ENCODE peak calls at places on chromosomes 3 and 15, in seven cellular contexts. V, C, S, Y, H, W and E are unnamed samples. For H3K36me3, the result is how much of the 10 kb centered on the place peaks cover.

GRCh38 chr3:157123621-157124020 is 36.3 kb downstream of the CCNL1 start:
- DNase-seq in V (no peak), C (no peak), S (no peak), Y (peak), H (no peak), W (no peak), E (no peak)

GRCh38 chr3:181252626-181253025 is 263.1 kb upstream of the DNAJC19 start:
- DNase-seq in V (no peak), C (no peak), S (no peak), Y (no peak), H (no peak), W (no peak), E (no peak)

GRCh38 chr3:89264037-89264560 is 156.7 kb downstream of the EPHA3 start:
- DNase-seq in V (no peak), C (no peak), S (no peak), Y (no peak), H (no peak), W (no peak), E (no peak)

GRCh38 chr3:43477600-43477999 is 144.2 kb downstream of the ANO10 start:
- DNase-seq in V (no peak), C (no peak), S (no peak), Y (no peak), H (no peak), W (peak), E (no peak)

GRCh38 chr3:73727117-73727802 is 102.5 kb upstream of the PDZRN3 start:
- DNase-seq in V (peak), C (peak), S (peak), Y (no peak), H (peak), W (peak), E (no peak)

GRCh38 chr3:79211588-79212359 is 556.0 kb downstream of the ROBO1 start:
- DNase-seq in V (no peak), C (no peak), S (no peak), Y (no peak), H (no peak), W (no peak), E (no peak)

GRCh38 chr3:61821823-61822251 is 260.5 kb downstream of the PTPRG start:
- DNase-seq in V (no peak), C (peak), S (no peak), Y (no peak), H (no peak), W (no peak), E (no peak)

GRCh38 chr15:34655198-34655770 is 71.8 kb upstream of the GOLGA8B start:
- DNase-seq in V (no peak), C (no peak), S (no peak), Y (no peak), H (no peak), W (no peak), E (no peak)

GRCh38 chr15:85168642-85169173 is 187.1 kb downstream of the PDE8A start:
- DNase-seq in V (peak), C (no peak), S (peak), Y (peak), H (peak), W (no peak), E (peak)

GRCh38 chr15:29196306-29196705 is 73.3 kb downstream of the NSMCE3 start:
- DNase-seq in V (peak), C (no peak), S (no peak), Y (no peak), H (no peak), W (no peak), E (no peak)

GRCh38 chr3:29533992-29534391 is 253.1 kb downstream of the RBMS3 start:
- DNase-seq in V (no peak), C (no peak), S (no peak), Y (no peak), H (no peak), W (no peak), E (no peak)

GRCh38 chr15:57149196-57149595 is 227.1 kb upstream of the CGNL1 start:
- DNase-seq in V (no peak), C (no peak), S (no peak), Y (no peak), H (no peak), W (no peak), E (no peak)

GRCh38 chr3:69081583-69082262 is 1.6 kb upstream of the UBA3 start:
- DNase-seq in V (no peak), C (no peak), S (no peak), Y (no peak), H (no peak), W (no peak), E (no peak)

GRCh38 chr3:50279255-50280016 is 549 bp downstream of the LSMEM2 start:
- DNase-seq in V (no peak), C (no peak), S (no peak), Y (no peak), H (no peak), W (no peak), E (no peak)

GRCh38 chr3:98602078-98602678 is 8.8 kb upstream of the CPOX start:
- DNase-seq in V (peak), C (no peak), S (peak), Y (no peak), H (no peak), W (no peak), E (peak)

GRCh38 chr3:101193957-101194356 is 126.4 kb downstream of the IMPG2 start:
- DNase-seq in V (no peak), C (no peak), S (no peak), Y (no peak), H (no peak), W (no peak), E (no peak)

GRCh38 chr15:80779658-80780415 is 667 bp downstream of the CEMIP start:
- DNase-seq in V (peak), C (no peak), S (no peak), Y (peak), H (peak), W (peak), E (no peak)

GRCh38 chr3:184565421-184566211 is 4.0 kb downstream of the EPHB3 start:
- DNase-seq in V (peak), C (no peak), S (peak), Y (peak), H (no peak), W (no peak), E (peak)

GRCh38 chr3:151318313-151318712 is 1.7 kb upstream of the GPR87 start:
- DNase-seq in V (no peak), C (no peak), S (no peak), Y (no peak), H (no peak), W (no peak), E (no peak)

GRCh38 chr15:77676569-77677375 is 44.1 kb upstream of the LINGO1 start:
- DNase-seq in V (no peak), C (no peak), S (no peak), Y (no peak), H (no peak), W (no peak), E (no peak)

GRCh38 chr3:63861306-63861705 is 2.3 kb downstream of the THOC7 start:
- DNase-seq in V (peak), C (no peak), S (no peak), Y (no peak), H (no peak), W (no peak), E (no peak)

GRCh38 chr15:64398575-64398974 is 10.9 kb downstream of the TRIP4 start:
- DNase-seq in V (no peak), C (no peak), S (no peak), Y (no peak), H (no peak), W (no peak), E (no peak)

GRCh38 chr3:177689077-177689476 is 491.8 kb upstream of the TBL1XR1 start:
- DNase-seq in V (no peak), C (no peak), S (no peak), Y (no peak), H (no peak), W (no peak), E (no peak)

GRCh38 chr3:99128740-99129505 is 227.4 kb upstream of the DCBLD2 start:
- DNase-seq in V (no peak), C (no peak), S (no peak), Y (no peak), H (no peak), W (no peak), E (no peak)

GRCh38 chr3:13703071-13703470 is 154.1 kb downstream of the FBLN2 start:
- DNase-seq in V (no peak), C (peak), S (no peak), Y (no peak), H (no peak), W (no peak), E (peak)

GRCh38 chr15:62390793-62391543 is 225.9 kb upstream of the C2CD4B start:
- DNase-seq in V (peak), C (peak), S (peak), Y (peak), H (peak), W (peak), E (peak)

GRCh38 chr15:80977627-80978036 is 12.0 kb downstream of the MESD start:
- DNase-seq in V (peak), C (peak), S (peak), Y (peak), H (peak), W (peak), E (no peak)

GRCh38 chr3:157135671-157136396 is 24.1 kb downstream of the CCNL1 start:
- DNase-seq in V (no peak), C (no peak), S (peak), Y (no peak), H (no peak), W (no peak), E (no peak)

GRCh38 chr15:88797648-88798339 is 5.4 kb upstream of the ACAN start:
- DNase-seq in V (no peak), C (no peak), S (no peak), Y (no peak), H (no peak), W (no peak), E (no peak)

GRCh38 chr15:52295421-52295991 is at the start of gene MYO5C:
- DNase-seq in V (peak), C (peak), S (peak), Y (peak), H (peak), W (peak), E (peak)

GRCh38 chr15:58966698-58967097 is 20.8 kb upstream of the RNF111 start:
- DNase-seq in V (no peak), C (no peak), S (no peak), Y (no peak), H (no peak), W (no peak), E (no peak)

GRCh38 chr3:151918253-151919029 is 45.0 kb downstream of the SUCNR1 start:
- DNase-seq in V (peak), C (no peak), S (no peak), Y (no peak), H (no peak), W (no peak), E (peak)

GRCh38 chr3:167733961-167734497 is 663 bp downstream of the PDCD10 start:
- DNase-seq in V (no peak), C (no peak), S (no peak), Y (no peak), H (no peak), W (no peak), E (no peak)

GRCh38 chr3:156033428-156033827 is 87.0 kb upstream of the KCNAB1 start:
- DNase-seq in V (no peak), C (no peak), S (no peak), Y (no peak), H (no peak), W (no peak), E (no peak)

GRCh38 chr3:11665331-11665730 is 21.6 kb upstream of the VGLL4 start:
- DNase-seq in V (no peak), C (no peak), S (no peak), Y (no peak), H (no peak), W (no peak), E (no peak)

GRCh38 chr15:88912500-88912921 is 668 bp downstream of the MFGE8 start:
- DNase-seq in V (peak), C (no peak), S (no peak), Y (no peak), H (no peak), W (peak), E (no peak)

GRCh38 chr3:24273491-24273890 is 221.2 kb downstream of the THRB start:
- DNase-seq in V (no peak), C (no peak), S (peak), Y (no peak), H (no peak), W (no peak), E (no peak)

GRCh38 chr3:73547427-73548036 is 77.2 kb downstream of the PDZRN3 start:
- DNase-seq in V (no peak), C (no peak), S (no peak), Y (peak), H (no peak), W (no peak), E (no peak)

GRCh38 chr3:180341516-180341915 is 260.4 kb upstream of the TTC14 start:
- DNase-seq in V (no peak), C (no peak), S (no peak), Y (no peak), H (no peak), W (no peak), E (no peak)

GRCh38 chr3:71723452-71724170 is 1.6 kb downstream of the EIF4E3 start:
- DNase-seq in V (no peak), C (no peak), S (no peak), Y (no peak), H (no peak), W (no peak), E (no peak)

GRCh38 chr3:195196266-195196665 is 74.7 kb downstream of the XXYLT1 start:
- DNase-seq in V (no peak), C (peak), S (no peak), Y (no peak), H (no peak), W (no peak), E (no peak)

GRCh38 chr3:195197764-195198423 is 73.1 kb downstream of the XXYLT1 start:
- DNase-seq in V (no peak), C (peak), S (no peak), Y (no peak), H (no peak), W (no peak), E (no peak)

GRCh38 chr3:195194559-195195161 is 76.3 kb downstream of the XXYLT1 start:
- DNase-seq in V (no peak), C (peak), S (no peak), Y (no peak), H (no peak), W (no peak), E (no peak)

GRCh38 chr3:195198424-195199346 is 72.3 kb downstream of the XXYLT1 start:
- DNase-seq in V (no peak), C (peak), S (no peak), Y (no peak), H (no peak), W (no peak), E (no peak)

GRCh38 chr3:195195321-195196209 is 75.4 kb downstream of the XXYLT1 start:
- DNase-seq in V (peak), C (peak), S (no peak), Y (no peak), H (peak), W (no peak), E (no peak)
- H3K36me3 ChIP-seq in V (under half), C (under half), S (under half), Y (under half), H (under half), W (under half), E (under half)

DNA sequence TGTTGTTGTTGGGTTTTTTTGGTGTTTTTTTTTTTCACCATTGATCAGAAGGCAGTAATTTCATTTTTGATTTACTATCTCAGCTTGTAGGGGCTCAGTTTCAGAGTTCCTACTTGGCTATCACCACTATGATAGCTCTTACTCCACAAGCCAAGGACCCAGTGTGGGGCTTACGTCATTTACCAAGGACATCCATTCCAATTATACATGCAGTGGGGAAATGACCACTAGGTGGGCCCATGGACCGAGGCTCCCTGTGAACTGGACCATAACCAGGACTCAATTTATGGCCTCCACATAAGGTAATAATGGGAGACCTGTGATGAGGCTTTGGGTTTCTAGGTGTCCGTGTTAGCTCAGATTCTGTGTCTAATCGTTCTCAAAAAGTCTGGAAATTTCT is 67.5 kb upstream of the CACNA1D start:
- DNase-seq in V (no peak), C (no peak), S (no peak), Y (no peak), H (no peak), W (no peak), E (peak)
- H3K4me3 ChIP-seq in V (no peak), C (no peak), S (no peak), Y (no peak), H (no peak), W (no peak), E (no peak)

DNA sequence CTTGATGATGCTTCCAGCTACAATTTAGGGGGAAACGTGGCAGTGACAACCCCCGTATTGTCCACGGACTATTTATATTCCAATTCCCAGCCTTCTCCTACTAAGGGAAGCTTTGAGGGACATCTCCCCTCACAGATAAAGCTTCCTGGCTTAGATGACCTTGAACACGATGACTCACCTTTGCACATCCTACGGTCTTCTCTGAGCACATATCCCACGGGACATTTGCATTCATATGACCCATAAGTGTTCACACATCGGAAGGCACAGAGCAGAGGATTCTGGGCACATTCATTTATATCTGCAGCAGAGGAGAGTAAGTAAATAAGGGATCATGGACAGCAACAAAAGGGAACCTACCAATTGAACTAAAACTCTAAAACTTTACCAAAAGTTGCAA is 101.5 kb downstream of the DUT start:
- DNase-seq in V (no peak), C (no peak), S (no peak), Y (no peak), H (no peak), W (no peak), E (no peak)
- H3K36me3 ChIP-seq in V (under half), C (half or more), S (under half), Y (under half), H (under half), W (under half), E (under half)

GRCh38 chr3:105456017-105456416 is 89.3 kb downstream of the ALCAM start:
- DNase-seq in V (no peak), C (no peak), S (no peak), Y (no peak), H (no peak), W (no peak), E (no peak)

GRCh38 chr3:105459566-105460290 is 93.0 kb downstream of the ALCAM start:
- DNase-seq in V (no peak), C (no peak), S (no peak), Y (no peak), H (no peak), W (no peak), E (no peak)

GRCh38 chr3:105458518-105459215 is 92.0 kb downstream of the ALCAM start:
- DNase-seq in V (no peak), C (no peak), S (no peak), Y (no peak), H (no peak), W (no peak), E (no peak)
- H3K4me3 ChIP-seq in V (no peak), C (no peak), S (no peak), Y (no peak), H (no peak), W (no peak), E (no peak)

GRCh38 chr15:90460142-90460824 is 69.4 kb upstream of the CRTC3 start:
- DNase-seq in V (no peak), C (no peak), S (no peak), Y (no peak), H (no peak), W (no peak), E (no peak)
- H3K36me3 ChIP-seq in V (under half), C (under half), S (under half), Y (under half), H (under half), W (half or more), E (under half)

GRCh38 chr15:98753726-98754125 is 105.4 kb downstream of the IGF1R start:
- DNase-seq in V (peak), C (no peak), S (no peak), Y (no peak), H (peak), W (no peak), E (no peak)
- H3K4me3 ChIP-seq in V (no peak), C (peak), S (no peak), Y (no peak), H (no peak), W (peak), E (no peak)